ENCODE peak calls at places on chromosomes 13 and 19, in ten cellular contexts. B, I, R, G, Q, T, E, P, A and C are unnamed samples.

GRCh38 chr19:1526066-1526778 is 2.3 kb downstream of the PLK5 start:
- DNase-seq in B (no peak), I (no peak), R (no peak), G (no peak), Q (no peak), T (no peak), E (no peak), P (no peak), A (no peak), C (no peak)

GRCh38 chr19:18460313-18460712 is 22.4 kb upstream of the ISYNA1 start:
- DNase-seq in B (peak; percentile 61), I (no peak), R (peak; percentile 70), G (no peak), Q (no peak), T (no peak), E (peak; percentile 66), P (no peak), A (no peak), C (no peak)

GRCh38 chr13:67792151-67792665 is 562.1 kb upstream of the PCDH9 start:
- DNase-seq in B (no peak), I (no peak), R (no peak), G (no peak), Q (peak; percentile 81), T (no peak), E (no peak), P (no peak), A (no peak), C (no peak)

GRCh38 chr13:95155504-95155903 is 145.7 kb downstream of the ABCC4 start:
- DNase-seq in B (no peak), I (no peak), R (no peak), G (no peak), Q (peak; percentile 37), T (no peak), E (no peak), P (no peak), A (no peak), C (no peak)

GRCh38 chr19:1219786-1220451 is 14.3 kb downstream of the STK11 start:
- DNase-seq in B (no peak), I (no peak), R (no peak), G (no peak), Q (no peak), T (no peak), E (no peak), P (no peak), A (no peak), C (no peak)

GRCh38 chr13:106099765-106100164 is 435.7 kb downstream of the EFNB2 start:
- DNase-seq in B (no peak), I (no peak), R (no peak), G (no peak), Q (no peak), T (no peak), E (no peak), P (no peak), A (no peak), C (no peak)

GRCh38 chr19:29841209-29841558 is 29.4 kb downstream of the CCNE1 start:
- DNase-seq in B (peak; percentile 24), I (no peak), R (peak; percentile 38), G (no peak), Q (no peak), T (peak; percentile 59), E (no peak), P (no peak), A (no peak), C (no peak)

GRCh38 chr19:3146677-3147100 is 10.9 kb downstream of the GNA15 start:
- DNase-seq in B (no peak), I (peak; percentile 39), R (no peak), G (peak; percentile 71), Q (no peak), T (no peak), E (no peak), P (peak; percentile 51), A (no peak), C (peak; percentile 96)

GRCh38 chr19:7505682-7506384 is 10.1 kb upstream of the ZNF358 start:
- DNase-seq in B (peak; percentile 74), I (no peak), R (peak; percentile 27), G (no peak), Q (peak; percentile 83), T (no peak), E (peak; percentile 45), P (no peak), A (no peak), C (peak; percentile 81)

GRCh38 chr19:32896516-32897214 is 27.1 kb upstream of the SLC7A9 start:
- DNase-seq in B (no peak), I (no peak), R (peak; percentile 65), G (no peak), Q (no peak), T (no peak), E (no peak), P (no peak), A (no peak), C (no peak)

GRCh38 chr13:29105779-29106178 is 285.6 kb downstream of the MTUS2 start:
- DNase-seq in B (no peak), I (no peak), R (no peak), G (peak; percentile 51), Q (no peak), T (no peak), E (no peak), P (no peak), A (peak; percentile 1), C (peak; percentile 48)

GRCh38 chr19:28633223-28634030 is 579.5 kb downstream of the UQCRFS1 start:
- DNase-seq in B (peak; percentile 65), I (no peak), R (no peak), G (peak; percentile 81), Q (peak; percentile 84), T (no peak), E (peak; percentile 62), P (peak; percentile 54), A (no peak), C (peak; percentile 72)

GRCh38 chr13:110023729-110024645 is 237.6 kb upstream of the IRS2 start:
- DNase-seq in B (no peak), I (no peak), R (no peak), G (no peak), Q (peak; percentile 65), T (no peak), E (no peak), P (no peak), A (no peak), C (no peak)

GRCh38 chr19:47719047-47719885 is 6.0 kb downstream of the EHD2 start:
- DNase-seq in B (peak; percentile 96), I (no peak), R (peak; percentile 96), G (no peak), Q (no peak), T (peak; percentile 97), E (no peak), P (peak; percentile 75), A (peak; percentile 79), C (no peak)

GRCh38 chr19:49333426-49334288 is 1.5 kb upstream of the CD37 start:
- DNase-seq in B (no peak), I (peak; percentile 66), R (no peak), G (peak; percentile 27), Q (no peak), T (no peak), E (peak; percentile 53), P (no peak), A (no peak), C (no peak)

GRCh38 chr13:60182907-60183306 is 19.2 kb upstream of the DIAPH3 start:
- DNase-seq in B (no peak), I (no peak), R (no peak), G (no peak), Q (no peak), T (no peak), E (no peak), P (no peak), A (no peak), C (no peak)

GRCh38 chr13:36884235-36884634 is 35.8 kb downstream of the SMAD9 start:
- DNase-seq in B (no peak), I (no peak), R (no peak), G (no peak), Q (no peak), T (no peak), E (no peak), P (no peak), A (no peak), C (no peak)

GRCh38 chr13:93029536-93029935 is 197.1 kb upstream of the GPC6 start:
- DNase-seq in B (peak; percentile 5), I (no peak), R (no peak), G (no peak), Q (no peak), T (no peak), E (no peak), P (no peak), A (no peak), C (no peak)

GRCh38 chr19:10137751-10138682 is 18.3 kb upstream of the EIF3G start:
- DNase-seq in B (no peak), I (no peak), R (no peak), G (no peak), Q (no peak), T (no peak), E (no peak), P (no peak), A (no peak), C (no peak)

GRCh38 chr13:50598338-50598737 is 245.2 kb downstream of the DLEU7 start:
- DNase-seq in B (no peak), I (no peak), R (no peak), G (no peak), Q (no peak), T (no peak), E (no peak), P (no peak), A (no peak), C (no peak)

GRCh38 chr13:45538382-45538781 is 73.6 kb downstream of the COG3 start:
- DNase-seq in B (no peak), I (no peak), R (no peak), G (no peak), Q (peak; percentile 60), T (no peak), E (no peak), P (no peak), A (no peak), C (no peak)

GRCh38 chr19:3403489-3404323 is 37.3 kb downstream of the NFIC start:
- DNase-seq in B (peak; percentile 95), I (no peak), R (peak; percentile 91), G (no peak), Q (no peak), T (no peak), E (peak; percentile 90), P (peak; percentile 86), A (no peak), C (no peak)

GRCh38 chr19:30342901-30343300 is 29.3 kb upstream of the ZNF536 start:
- DNase-seq in B (no peak), I (no peak), R (no peak), G (no peak), Q (no peak), T (no peak), E (no peak), P (no peak), A (no peak), C (no peak)

GRCh38 chr13:45231722-45232121 is 30.9 kb upstream of the KCTD4 start:
- DNase-seq in B (no peak), I (no peak), R (peak; percentile 64), G (no peak), Q (no peak), T (no peak), E (no peak), P (no peak), A (no peak), C (no peak)

GRCh38 chr13:93480553-93481106 is 254.0 kb downstream of the GPC6 start:
- DNase-seq in B (no peak), I (no peak), R (no peak), G (no peak), Q (no peak), T (no peak), E (no peak), P (no peak), A (no peak), C (no peak)

GRCh38 chr13:62933809-62934208 is 1518.2 kb upstream of the PCDH20 start:
- DNase-seq in B (no peak), I (no peak), R (no peak), G (no peak), Q (no peak), T (no peak), E (no peak), P (no peak), A (no peak), C (no peak)

GRCh38 chr13:53941588-53942190 is 913.1 kb downstream of the OLFM4 start:
- DNase-seq in B (no peak), I (no peak), R (no peak), G (no peak), Q (no peak), T (no peak), E (no peak), P (no peak), A (no peak), C (no peak)

GRCh38 chr13:41461527-41462124 is 4.3 kb downstream of the RGCC start:
- DNase-seq in B (no peak), I (no peak), R (no peak), G (no peak), Q (no peak), T (no peak), E (no peak), P (no peak), A (no peak), C (no peak)